ENCODE peak calls at places on chromosome 7, in nine cellular contexts. J is HCT116; T is neural progenitor cell; Q is left ventricle myocardium inferior; W is MM.1S; U is uterus; F is CD4-positive, alpha-beta memory T cell; A is lung; E is lower lobe of right lung. P is an unnamed sample. For H3K9me3, the result is how much of the 10 kb centered on the place peaks cover.

GRCh38 chr7:149377386-149377785 is 83.5 kb downstream of the ZNF777 start:
- DNase-seq in J (no peak), T (no peak), Q (no peak), W (no peak), U (no peak), F (no peak), A (no peak), E (no peak), P (no peak)

GRCh38 chr7:415646-416525 is 103.8 kb downstream of the PDGFA start:
- DNase-seq in J (no peak), T (no peak), Q (peak), W (no peak), U (no peak), F (no peak), A (no peak), E (peak), P (no peak)

GRCh38 chr7:83964318-83964717 is 230.3 kb downstream of the SEMA3A start:
- DNase-seq in J (no peak), T (no peak), Q (no peak), W (no peak), U (no peak), F (no peak), A (no peak), E (no peak), P (no peak)

GRCh38 chr7:76086070-76086469 is 38.2 kb downstream of the MDH2 start:
- DNase-seq in J (no peak), T (no peak), Q (no peak), W (no peak), U (no peak), F (no peak), A (no peak), E (no peak), P (no peak)

GRCh38 chr7:6158424-6159096 is 113.9 kb downstream of the CYTH3 start:
- DNase-seq in J (no peak), T (no peak), Q (no peak), W (no peak), U (no peak), F (no peak), A (no peak), E (peak), P (no peak)

GRCh38 chr7:87966271-87966670 is 32.2 kb downstream of the ADAM22 start:
- DNase-seq in J (no peak), T (no peak), Q (no peak), W (no peak), U (no peak), F (no peak), A (no peak), E (no peak), P (no peak)

GRCh38 chr7:101792051-101792651 is 25.3 kb upstream of the CUX1 start:
- DNase-seq in J (no peak), T (no peak), Q (peak), W (no peak), U (peak), F (no peak), A (no peak), E (no peak), P (no peak)

GRCh38 chr7:78530351-78530750 is 731.8 kb downstream of the PHTF2 start:
- DNase-seq in J (no peak), T (no peak), Q (no peak), W (no peak), U (no peak), F (no peak), A (no peak), E (no peak), P (peak)

GRCh38 chr7:96304573-96304972 is 17.3 kb downstream of the SLC25A13 start:
- DNase-seq in J (no peak), T (no peak), Q (no peak), W (no peak), U (no peak), F (no peak), A (no peak), E (no peak), P (no peak)

GRCh38 chr7:39413866-39414668 is 152.1 kb upstream of the YAE1 start:
- DNase-seq in J (peak), T (peak), Q (peak), W (peak), U (no peak), F (peak), A (no peak), E (peak), P (no peak)

GRCh38 chr7:73978681-73979563 is 49.1 kb upstream of the ELN start:
- DNase-seq in J (peak), T (peak), Q (no peak), W (peak), U (peak), F (no peak), A (no peak), E (peak), P (no peak)

GRCh38 chr7:29196191-29196590 is 1.6 kb downstream of the CHN2 start:
- DNase-seq in J (no peak), T (no peak), Q (no peak), W (peak), U (no peak), F (no peak), A (no peak), E (no peak), P (no peak)

GRCh38 chr7:81956520-81956919 is 186.7 kb upstream of the HGF start:
- DNase-seq in J (peak), T (peak), Q (no peak), W (peak), U (no peak), F (no peak), A (no peak), E (no peak), P (peak)

GRCh38 chr7:10300557-10300956 is 673.1 kb upstream of the PHF14 start:
- DNase-seq in J (no peak), T (peak), Q (no peak), W (peak), U (no peak), F (no peak), A (no peak), E (no peak), P (no peak)

GRCh38 chr7:49986191-49986590 is 106.9 kb downstream of the ZPBP start:
- DNase-seq in J (no peak), T (no peak), Q (no peak), W (no peak), U (no peak), F (no peak), A (no peak), E (no peak), P (no peak)

GRCh38 chr7:32502656-32503189 is 7.4 kb downstream of the AVL9 start:
- DNase-seq in J (no peak), T (no peak), Q (no peak), W (no peak), U (no peak), F (no peak), A (no peak), E (no peak), P (no peak)

GRCh38 chr7:142855401-142855743 is 496 bp downstream of the EPHB6 start:
- DNase-seq in J (no peak), T (peak), Q (no peak), W (no peak), U (no peak), F (no peak), A (no peak), E (no peak), P (no peak)

GRCh38 chr7:42314696-42315095 is 77.7 kb upstream of the GLI3 start:
- DNase-seq in J (no peak), T (no peak), Q (no peak), W (no peak), U (no peak), F (no peak), A (no peak), E (no peak), P (no peak)

GRCh38 chr7:101216860-101217387 is 457 bp downstream of the PLOD3 start:
- DNase-seq in J (no peak), T (peak), Q (no peak), W (no peak), U (peak), F (no peak), A (no peak), E (no peak), P (no peak)

GRCh38 chr7:1954366-1955004 is 278.3 kb downstream of the MAD1L1 start:
- DNase-seq in J (no peak), T (no peak), Q (no peak), W (no peak), U (no peak), F (no peak), A (no peak), E (peak), P (no peak)

GRCh38 chr7:25795824-25796235 is 356.2 kb upstream of the NFE2L3 start:
- DNase-seq in J (no peak), T (no peak), Q (no peak), W (peak), U (no peak), F (no peak), A (no peak), E (no peak), P (no peak)

GRCh38 chr7:43292384-43292783 is 179.9 kb downstream of the HECW1 start:
- DNase-seq in J (no peak), T (no peak), Q (no peak), W (no peak), U (no peak), F (no peak), A (no peak), E (no peak), P (no peak)

GRCh38 chr7:159227433-159227832 is 82.8 kb upstream of the VIPR2 start:
- DNase-seq in J (no peak), T (no peak), Q (no peak), W (no peak), U (no peak), F (no peak), A (no peak), E (no peak), P (no peak)

GRCh38 chr7:81234896-81235295 is 316.0 kb upstream of the SEMA3C start:
- DNase-seq in J (no peak), T (no peak), Q (no peak), W (no peak), U (no peak), F (no peak), A (no peak), E (no peak), P (no peak)

DNA sequence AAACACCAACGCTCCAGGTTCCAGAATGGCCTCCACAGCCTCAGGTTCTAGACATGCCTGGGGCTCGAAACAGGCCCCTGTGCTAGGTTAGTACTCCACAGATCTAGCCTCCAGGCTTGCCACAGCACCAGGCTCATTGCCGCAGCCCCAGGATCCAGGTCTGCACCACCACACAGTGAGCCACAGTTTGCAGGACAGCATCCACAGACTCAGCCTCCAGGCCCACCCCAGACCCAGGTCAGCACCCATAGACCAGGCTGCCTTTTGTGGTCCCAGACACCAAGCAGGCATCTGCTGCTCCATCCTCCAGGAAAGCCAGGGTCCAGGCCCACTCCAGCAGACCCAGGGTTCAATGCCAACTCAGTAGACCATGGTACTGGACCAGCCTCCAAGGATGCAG is 132.3 kb upstream of the VSTM2A start:
- DNase-seq in J (no peak), T (no peak), Q (no peak), W (no peak), U (no peak), F (no peak), A (no peak), E (peak), P (no peak)
- H3K9me3 ChIP-seq in J (under half), T (under half), Q (half or more), W (under half), U (under half), F (under half), A (under half), E (under half), P (under half)

GRCh38 chr7:98314469-98314868 is 33.0 kb downstream of the BRI3 start:
- DNase-seq in J (no peak), T (no peak), Q (no peak), W (no peak), U (no peak), F (no peak), A (no peak), E (no peak), P (no peak)

GRCh38 chr7:98312201-98312600 is 30.7 kb downstream of the BRI3 start:
- DNase-seq in J (no peak), T (no peak), Q (no peak), W (no peak), U (no peak), F (no peak), A (no peak), E (no peak), P (no peak)

GRCh38 chr7:98317366-98318040 is 36.0 kb downstream of the BRI3 start:
- DNase-seq in J (no peak), T (no peak), Q (no peak), W (no peak), U (no peak), F (no peak), A (no peak), E (no peak), P (no peak)

GRCh38 chr7:98319176-98319575 is 37.7 kb downstream of the BRI3 start:
- DNase-seq in J (no peak), T (no peak), Q (no peak), W (no peak), U (no peak), F (no peak), A (no peak), E (no peak), P (no peak)

GRCh38 chr7:98315318-98315993 is 34.0 kb downstream of the BRI3 start:
- DNase-seq in J (no peak), T (no peak), Q (no peak), W (no peak), U (no peak), F (no peak), A (no peak), E (no peak), P (no peak)
- H3K4me3 ChIP-seq in J (no peak), T (no peak), Q (no peak), W (no peak), U (no peak), F (no peak), A (no peak), E (no peak), P (no peak)

DNA sequence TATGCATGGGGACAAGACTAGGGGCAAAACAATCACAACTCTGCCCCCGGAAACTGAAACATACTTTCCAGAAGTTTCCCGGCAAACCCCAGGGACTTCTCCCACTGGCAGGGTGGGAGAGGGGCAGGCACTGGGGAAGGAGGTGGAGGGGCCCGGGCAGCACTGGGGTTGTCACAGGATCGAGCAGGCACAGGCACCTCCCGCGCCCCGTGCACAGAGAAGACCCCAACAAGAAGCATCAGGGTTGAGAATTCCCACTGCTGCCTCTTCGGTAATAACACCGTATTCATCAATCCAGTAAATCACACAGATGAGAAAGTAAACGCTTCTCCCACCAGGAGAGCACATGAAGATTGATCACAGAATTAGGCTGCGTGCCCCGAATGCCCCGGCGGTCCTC is 490.5 kb downstream of the PTPRN2 start:
- DNase-seq in J (no peak), T (no peak), Q (no peak), W (no peak), U (no peak), F (no peak), A (no peak), E (no peak), P (no peak)
- H3K9me3 ChIP-seq in J (under half), T (under half), Q (under half), W (under half), U (under half), F (under half), A (under half), E (under half), P (half or more)

GRCh38 chr7:115869225-115869624 is 161.3 kb downstream of the TFEC start:
- DNase-seq in J (no peak), T (no peak), Q (no peak), W (no peak), U (no peak), F (no peak), A (no peak), E (no peak), P (peak)
- H3K4me3 ChIP-seq in J (no peak), T (no peak), Q (no peak), W (no peak), U (no peak), F (no peak), A (no peak), E (no peak), P (no peak)

DNA sequence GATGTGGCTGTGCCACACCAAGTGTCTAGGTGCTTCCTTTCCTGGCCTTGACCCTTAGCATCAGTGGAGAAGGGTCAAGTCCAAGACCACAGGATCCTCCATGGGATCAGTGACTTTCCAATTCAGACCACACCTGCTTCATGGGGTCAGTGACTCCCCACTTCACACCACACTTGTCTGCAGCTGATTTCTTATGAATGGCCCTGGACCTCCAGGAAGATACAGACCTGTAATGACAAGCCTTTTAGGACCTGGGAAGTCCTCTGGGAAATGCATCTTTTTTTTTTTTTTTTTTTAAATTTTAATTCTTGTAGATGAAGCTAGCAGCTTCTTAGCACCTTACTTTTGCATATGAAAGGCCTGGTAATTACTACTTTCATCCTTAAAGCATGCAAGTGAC is 1018.5 kb downstream of the TYW1 start:
- DNase-seq in J (no peak), T (no peak), Q (no peak), W (no peak), U (no peak), F (no peak), A (no peak), E (no peak), P (no peak)
- H3K9me3 ChIP-seq in J (under half), T (under half), Q (under half), W (under half), U (under half), F (under half), A (under half), E (under half), P (under half)

P was measured in AG04450.